ENCODE peak calls at places on chromosomes 6 and 20, in seven cellular contexts. Q is tibial artery; F is A549; E is type B pancreatic cell; C is foreskin fibroblast; K is CD8-positive, alpha-beta T cell; I is HL-60. R is an unnamed sample.

GRCh38 chr6:125363010-125363359 is 61.2 kb upstream of the HDDC2 start:
- DNase-seq in Q (no peak), C (peak), K (no peak), F (no peak), I (no peak), E (no peak), R (no peak)

GRCh38 chr6:142945071-142945445 is at the start of gene HIVEP2:
- DNase-seq in C (peak), I (peak), F (peak), E (peak), Q (peak), K (peak), R (peak)

GRCh38 chr20:57651977-57652864 is 32.0 kb upstream of the ZBP1 start:
- DNase-seq in E (peak), C (no peak), Q (peak), F (no peak), K (peak), I (no peak), R (no peak)

GRCh38 chr20:25279403-25279802 is 31.5 kb downstream of the PYGB start:
- DNase-seq in Q (no peak), E (no peak), C (no peak), F (no peak), K (no peak), I (no peak), R (no peak)

GRCh38 chr20:59790388-59790787 is 143.0 kb downstream of the SYCP2 start:
- DNase-seq in C (no peak), Q (no peak), E (no peak), K (no peak), I (no peak), F (no peak), R (no peak)

GRCh38 chr6:129889580-129889979 is 28.5 kb upstream of the TMEM244 start:
- DNase-seq in C (peak), F (no peak), K (no peak), Q (no peak), E (no peak), I (no peak), R (no peak)

GRCh38 chr20:2279245-2279779 is 16.5 kb upstream of the TGM3 start:
- DNase-seq in E (no peak), C (no peak), K (no peak), Q (no peak), F (no peak), I (no peak), R (no peak)

GRCh38 chr6:146582857-146583256 is 15.9 kb upstream of the ADGB start:
- DNase-seq in Q (peak), F (no peak), K (no peak), C (no peak), E (no peak), I (peak), R (no peak)

GRCh38 chr6:102154176-102154575 is 760.7 kb downstream of the GRIK2 start:
- DNase-seq in K (no peak), F (no peak), E (no peak), C (no peak), Q (no peak), I (no peak), R (no peak)

GRCh38 chr6:146985111-146985510 is 219.1 kb upstream of the STXBP5 start:
- DNase-seq in F (peak), Q (no peak), E (no peak), I (no peak), C (no peak), K (no peak), R (no peak)

GRCh38 chr6:34697544-34697836 is 923 bp upstream of the ILRUN start:
- DNase-seq in C (no peak), E (no peak), I (no peak), Q (no peak), F (no peak), K (no peak), R (no peak)

GRCh38 chr6:137277971-137278602 is 58.9 kb upstream of the IFNGR1 start:
- DNase-seq in F (peak), E (no peak), Q (no peak), I (no peak), K (no peak), C (peak), R (no peak)

GRCh38 chr20:13212750-13213149 is 8.3 kb upstream of the ISM1 start:
- DNase-seq in E (no peak), C (peak), K (no peak), F (no peak), I (no peak), Q (no peak), R (no peak)

GRCh38 chr20:53834044-53834442 is 236.4 kb downstream of the BCAS1 start:
- DNase-seq in Q (no peak), I (peak), C (no peak), E (no peak), F (no peak), K (no peak), R (no peak)

GRCh38 chr20:55239269-55239668 is 763.9 kb downstream of the DOK5 start:
- DNase-seq in E (no peak), I (no peak), Q (no peak), C (no peak), K (no peak), F (no peak), R (no peak)

GRCh38 chr6:157655139-157655538 is 167.9 kb upstream of the SNX9 start:
- DNase-seq in F (no peak), I (no peak), E (no peak), Q (no peak), C (no peak), K (no peak), R (no peak)

GRCh38 chr20:56788671-56789610 is 159.8 kb downstream of the TFAP2C start:
- DNase-seq in C (peak), F (peak), Q (no peak), I (no peak), E (no peak), K (no peak), R (no peak)

GRCh38 chr6:22043284-22043962 is 253.4 kb downstream of the PRL start:
- DNase-seq in Q (no peak), I (no peak), K (no peak), F (no peak), E (no peak), C (no peak), R (no peak)

GRCh38 chr6:45480697-45481415 is 103.1 kb upstream of the SUPT3H start:
- DNase-seq in K (no peak), I (no peak), E (no peak), F (no peak), Q (no peak), C (no peak), R (no peak)

DNA sequence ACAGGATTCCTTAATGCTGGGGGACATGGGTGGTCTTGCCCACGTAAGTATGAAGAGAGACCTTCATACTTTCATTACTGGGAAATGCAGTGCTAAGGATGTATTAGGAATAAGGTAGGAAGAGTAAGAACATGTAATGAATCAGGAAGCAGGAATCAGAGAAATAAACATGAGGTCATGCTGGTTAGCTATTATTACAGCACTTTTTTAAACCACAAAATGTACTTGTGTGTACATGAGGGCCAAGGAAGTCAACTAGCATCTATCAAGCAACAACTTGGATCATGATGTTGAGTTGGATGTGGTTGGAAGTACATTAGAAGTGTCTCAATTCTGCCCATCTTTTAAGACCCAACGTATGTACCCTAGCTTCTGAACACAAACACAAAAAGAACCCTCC is 63.5 kb upstream of the E2F3 start:
- DNase-seq in Q (no peak), E (no peak), K (no peak), C (no peak), I (no peak), F (no peak), R (no peak)
- TF ChIP-seq CTCF in Q (no peak), E (no peak), K (no peak), C (no peak), I (no peak), F (no peak), R (no peak)

GRCh38 chr6:141607956-141608355 is 524.8 kb upstream of the GJE1 start:
- DNase-seq in F (no peak), I (no peak), K (no peak), Q (no peak), E (no peak), C (no peak), R (no peak)

DNA sequence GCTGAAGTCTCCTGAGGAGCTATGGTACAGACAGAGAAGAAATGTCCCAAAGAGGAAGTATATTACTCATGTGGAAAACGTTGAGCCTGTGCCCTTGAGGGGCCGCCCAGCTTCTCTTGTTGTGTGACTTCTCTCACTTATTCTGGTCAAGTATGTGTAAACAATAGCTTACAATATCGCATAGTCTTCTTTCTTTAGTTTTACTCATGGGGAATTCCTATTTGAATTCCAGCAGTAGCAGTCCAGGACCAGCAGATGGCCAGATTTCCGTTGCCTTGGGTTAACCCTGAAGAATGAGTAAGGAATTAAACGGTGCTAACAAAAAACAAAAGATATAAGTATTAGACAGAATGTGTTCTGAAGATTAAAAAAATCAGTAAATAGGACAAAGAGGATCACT is 522.0 kb upstream of the GJE1 start:
- DNase-seq in I (no peak), E (no peak), F (peak), Q (no peak), K (no peak), C (peak), R (no peak)
- TF ChIP-seq CTCF in I (no peak), E (peak), F (no peak), Q (no peak), K (no peak), C (peak), R (no peak)

DNA sequence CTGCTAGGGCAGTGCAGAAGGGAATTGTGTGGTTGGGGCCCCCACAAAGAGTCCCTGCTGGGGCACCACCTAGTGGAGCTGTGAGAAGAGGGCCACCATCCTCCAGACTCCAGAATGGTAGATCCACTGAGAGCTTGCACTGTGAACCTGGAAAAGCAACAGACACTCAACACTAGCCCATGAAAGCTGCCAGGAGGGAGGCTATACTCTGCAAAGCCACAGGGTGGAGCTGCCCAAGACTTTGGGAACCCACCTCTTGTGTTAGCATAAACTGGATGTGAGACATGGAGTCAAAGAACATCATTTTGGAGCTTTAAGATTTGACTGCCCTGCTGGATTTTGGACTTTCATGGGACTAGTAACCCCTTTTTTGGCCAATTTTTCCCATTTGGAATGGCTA is 328.4 kb upstream of the KHDRBS2 start:
- DNase-seq in E (no peak), K (no peak), C (no peak), Q (no peak), I (no peak), F (peak), R (no peak)
- TF ChIP-seq CTCF in E (no peak), K (no peak), C (no peak), Q (no peak), I (no peak), F (no peak), R (no peak)

GRCh38 chr6:13927203-13927602 is 2.5 kb downstream of the RNF182 start:
- DNase-seq in I (no peak), Q (no peak), F (no peak), K (no peak), E (no peak), C (no peak), R (no peak)
- TF ChIP-seq CTCF in I (no peak), Q (no peak), F (no peak), K (no peak), E (peak), C (no peak), R (no peak)

DNA sequence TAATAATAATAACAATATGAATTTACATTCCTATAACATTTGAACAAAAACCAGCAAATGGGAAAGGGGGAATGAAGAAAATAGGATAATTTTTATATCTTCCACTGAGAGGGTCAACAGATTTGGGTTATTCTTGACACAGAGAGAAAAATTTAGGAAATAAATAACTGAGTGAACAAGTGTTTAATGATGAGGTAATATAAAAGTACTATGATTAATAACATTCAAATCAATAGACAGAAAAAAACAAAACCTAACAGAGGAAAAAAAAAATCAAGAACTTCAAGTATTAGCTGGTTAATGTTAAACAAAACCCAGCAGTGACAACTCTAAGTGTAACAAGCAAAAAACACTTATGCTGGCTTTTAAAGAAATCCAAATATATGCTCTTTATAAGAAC is 66.5 kb downstream of the LCA5 start:
- DNase-seq in Q (no peak), E (no peak), I (no peak), F (no peak), K (no peak), C (no peak), R (no peak)
- TF ChIP-seq CTCF in Q (no peak), E (no peak), I (no peak), F (no peak), K (no peak), C (no peak), R (no peak)

GRCh38 chr6:72261554-72261953 is 360.3 kb upstream of the KCNQ5 start:
- DNase-seq in I (no peak), K (no peak), E (no peak), F (no peak), Q (no peak), C (no peak), R (no peak)
- TF ChIP-seq CTCF in I (no peak), K (no peak), E (no peak), F (no peak), Q (no peak), C (no peak), R (no peak)

DNA sequence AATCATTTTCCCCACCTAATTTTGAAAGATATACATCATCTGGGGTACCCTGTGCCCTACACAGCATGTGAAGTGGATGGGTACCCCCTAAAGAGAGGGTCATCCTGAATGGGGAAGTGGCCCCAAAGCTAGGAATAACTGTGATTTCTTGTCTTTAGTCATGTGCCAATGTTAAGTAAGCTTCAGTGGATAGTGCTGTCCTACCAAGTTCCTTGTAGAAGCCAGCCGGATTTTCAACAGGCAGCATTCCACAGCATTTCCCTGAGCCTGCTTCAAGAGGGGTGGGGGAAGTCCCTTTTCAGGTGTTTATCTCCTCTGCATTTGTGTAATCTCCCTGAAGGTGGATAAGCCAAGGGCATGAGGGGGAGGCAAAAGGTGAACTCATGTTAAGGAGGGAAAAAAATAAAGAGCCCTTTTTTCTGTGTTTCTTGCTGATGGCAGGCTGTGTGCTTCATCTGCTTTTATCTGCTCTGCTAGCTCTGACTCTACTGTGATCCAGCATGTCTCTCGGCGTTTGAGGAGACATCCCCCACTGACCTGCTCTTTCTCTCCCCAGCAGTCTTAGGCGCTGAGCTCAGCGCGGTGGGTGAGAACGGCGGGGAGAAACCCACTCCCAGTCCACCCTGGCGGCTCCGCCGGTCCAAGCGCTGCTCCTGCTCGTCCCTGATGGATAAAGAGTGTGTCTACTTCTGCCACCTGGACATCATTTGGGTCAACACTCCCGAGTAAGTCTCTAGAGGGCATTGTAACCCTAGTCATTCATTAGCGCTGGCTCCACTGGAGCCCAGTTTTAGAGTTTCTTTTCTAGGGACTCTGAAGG is 1.8 kb downstream of the EDN1 start:
- DNase-seq in C (no peak), I (no peak), K (no peak), E (no peak), Q (no peak), F (peak), R (no peak)
- TF ChIP-seq CTCF in C (peak), I (no peak), K (no peak), E (peak), Q (no peak), F (peak), R (no peak)

DNA sequence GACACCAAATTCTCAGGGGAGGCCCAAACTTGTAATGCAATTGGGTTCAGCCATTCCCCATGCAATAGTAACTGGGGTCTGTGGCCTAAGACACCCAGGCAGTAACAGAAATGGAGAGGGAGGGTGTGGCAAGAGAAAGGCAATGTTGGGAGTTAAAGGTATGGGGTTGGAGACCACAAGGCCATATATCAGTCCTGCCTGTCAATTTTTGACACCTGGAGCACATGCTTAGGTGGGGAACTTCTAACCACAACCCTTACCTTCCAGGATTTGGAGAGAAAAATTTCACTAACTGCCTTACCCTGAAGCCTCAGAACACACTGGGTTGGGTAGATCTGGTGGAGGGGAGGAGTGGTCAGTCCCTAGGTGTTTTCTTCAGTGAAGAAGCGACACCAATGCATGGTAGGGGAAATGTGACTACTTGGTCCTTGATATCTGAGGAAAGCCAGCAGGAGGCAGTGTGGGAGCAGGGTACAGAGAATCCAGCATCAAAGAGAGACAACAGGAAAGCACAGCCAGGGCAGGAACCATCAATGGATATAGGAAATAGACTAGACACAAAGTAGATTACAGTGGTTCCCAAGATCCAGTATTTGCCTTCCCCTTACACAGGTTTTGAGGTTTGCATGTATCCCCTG is 6.8 kb upstream of the USP49 start:
- DNase-seq in E (no peak), K (peak), C (no peak), Q (no peak), I (peak), F (peak), R (peak)
- TF ChIP-seq CTCF in E (no peak), K (peak), C (no peak), Q (no peak), I (no peak), F (peak), R (peak)